ENCODE peak calls at places on chromosomes 13 and 19, in five cellular contexts. H is K562, P is GM23338, R is A549, Y is HepG2. G is an unnamed sample.

GRCh38 chr13:32426191-32426980 is 1.5 kb downstream of the N4BP2L1 start:
- DNase-seq in P (no peak), H (no peak), R (no peak), Y (no peak), G (peak; percentile 73)

GRCh38 chr13:19622189-19622588 is 11.3 kb upstream of the MPHOSPH8 start:
- DNase-seq in H (no peak), Y (no peak), R (no peak), P (peak; percentile 22), G (no peak)

GRCh38 chr13:110676057-110676510 is 29.8 kb downstream of the CARS2 start:
- DNase-seq in Y (no peak), R (no peak), H (no peak), P (no peak), G (peak; percentile 73)

GRCh38 chr13:45482571-45483173 is 17.9 kb downstream of the COG3 start:
- DNase-seq in H (no peak), Y (no peak), R (no peak), P (no peak), G (no peak)

GRCh38 chr13:97781891-97782305 is 171.6 kb upstream of the IPO5 start:
- DNase-seq in R (no peak), Y (no peak), P (no peak), H (no peak), G (no peak)

GRCh38 chr13:111079375-111079774 is 35.7 kb upstream of the ARHGEF7 start:
- DNase-seq in R (no peak), Y (no peak), P (no peak), H (no peak), G (no peak)

GRCh38 chr13:23458972-23459371 is 25.5 kb upstream of the SACS start:
- DNase-seq in R (no peak), H (no peak), Y (no peak), P (no peak), G (no peak)

GRCh38 chr13:73220966-73221720 is 162.3 kb downstream of the KLF5 start:
- DNase-seq in P (no peak), R (no peak), Y (no peak), H (no peak), G (no peak)

GRCh38 chr19:31504221-31504620 is 155.0 kb upstream of the TSHZ3 start:
- DNase-seq in P (no peak), Y (no peak), R (no peak), H (no peak), G (no peak)

GRCh38 chr13:106619688-106620555 is 52.0 kb upstream of the ARGLU1 start:
- DNase-seq in H (peak; percentile 37), P (peak; percentile 90), Y (peak; percentile 40), R (peak; percentile 15), G (peak; percentile 2)

GRCh38 chr13:104057851-104058250 is 991.6 kb upstream of the SLC10A2 start:
- DNase-seq in P (no peak), Y (no peak), H (no peak), R (no peak), G (no peak)

DNA sequence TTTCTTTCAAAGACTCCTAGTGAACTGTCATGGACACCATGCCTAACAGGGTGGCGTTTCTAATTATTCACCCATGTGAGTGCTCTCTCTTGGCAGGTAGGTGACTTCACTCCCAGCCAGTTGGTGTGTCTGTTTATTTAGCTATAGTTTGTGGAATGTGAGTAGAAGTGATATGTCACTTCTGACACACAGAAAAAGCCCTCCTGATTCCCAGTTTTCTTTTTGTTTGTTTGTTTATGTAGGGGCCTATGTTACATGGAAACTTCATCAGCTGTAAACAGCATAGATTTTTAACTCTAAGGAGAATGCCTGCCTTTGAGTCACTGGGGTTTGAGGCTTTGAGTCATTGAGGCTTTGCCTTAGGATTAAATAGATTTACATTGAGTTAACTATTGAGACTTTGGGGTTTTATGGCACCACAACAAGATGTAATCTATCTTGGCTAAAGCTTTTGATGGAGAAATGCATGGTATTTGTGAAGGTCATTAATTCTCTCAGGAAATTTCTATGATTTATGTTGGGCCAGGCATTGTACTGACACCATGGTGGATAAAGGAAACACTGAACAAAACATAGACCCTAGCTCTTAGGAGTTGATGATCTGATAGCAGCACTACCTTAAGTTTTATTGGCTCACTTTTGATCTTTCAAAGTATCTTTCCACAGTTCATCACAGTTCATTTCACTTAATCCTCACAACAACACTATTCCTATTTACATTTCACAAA is 45.3 kb downstream of the UFM1 start:
- DNase-seq in H (no peak), P (no peak), R (no peak), Y (no peak), G (no peak)
- TF ChIP-seq JUNB in H (no peak), P (no peak), R (no peak), Y (no peak), G (no peak)

DNA sequence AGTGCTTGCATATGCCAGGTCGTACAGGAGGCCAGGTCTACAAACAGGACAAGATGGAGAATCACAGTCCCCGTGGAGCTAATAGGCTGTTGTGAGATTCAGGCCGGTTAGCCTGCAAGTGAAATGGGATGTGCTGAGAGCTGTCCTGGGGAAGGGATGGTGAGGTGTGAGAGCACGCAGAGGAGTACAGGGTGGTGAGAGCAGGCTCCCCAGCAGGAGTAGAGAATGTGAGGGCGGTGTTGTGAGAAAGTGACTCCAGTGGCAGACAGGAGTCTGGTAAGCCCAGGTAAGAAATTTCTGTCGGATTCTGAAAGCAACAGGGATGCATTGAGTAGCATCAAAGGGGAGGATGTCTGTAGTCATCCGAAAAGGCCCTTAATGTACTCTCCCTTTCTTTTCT is 50.7 kb upstream of the GPR183 start:
- DNase-seq in R (no peak), Y (no peak), P (no peak), H (no peak), G (no peak)
- TF ChIP-seq JUNB in R (no peak), Y (no peak), P (no peak), H (no peak), G (no peak)

DNA sequence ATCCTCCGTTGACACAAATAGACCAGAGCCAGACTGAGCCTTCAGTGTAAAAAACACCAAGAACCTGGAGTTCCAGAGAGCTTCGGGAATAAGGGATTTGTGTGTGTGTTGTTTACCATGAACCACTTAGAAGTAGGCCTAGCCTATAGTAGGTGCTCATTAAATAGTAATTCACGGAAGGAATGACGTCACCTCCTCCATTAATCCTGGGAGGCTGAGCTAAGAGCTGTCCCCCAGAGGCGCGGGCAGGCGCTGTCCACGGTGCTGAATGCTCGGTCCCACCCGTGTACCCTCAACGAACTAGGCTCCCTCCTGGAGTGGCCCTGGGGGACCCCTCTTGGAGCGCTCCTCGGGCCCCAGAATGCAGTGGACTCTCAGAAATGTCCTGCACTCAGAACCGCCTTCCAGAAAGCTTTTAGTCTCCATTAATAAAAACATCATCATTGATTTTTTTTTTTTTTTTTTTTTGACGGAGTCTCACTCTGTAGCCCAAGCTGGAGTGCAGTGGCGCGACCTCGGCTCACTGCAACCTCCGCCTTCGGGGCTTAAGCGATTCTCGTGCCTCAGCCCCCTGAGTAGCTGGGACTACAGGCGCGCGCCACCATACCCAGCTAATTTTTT is 6.5 kb downstream of the UNC13A start:
- DNase-seq in R (no peak), P (peak; percentile 85), H (peak; percentile 91), Y (no peak), G (no peak)
- TF ChIP-seq JUNB in R (no peak), P (no peak), H (peak; percentile 93), Y (no peak), G (no peak)

DNA sequence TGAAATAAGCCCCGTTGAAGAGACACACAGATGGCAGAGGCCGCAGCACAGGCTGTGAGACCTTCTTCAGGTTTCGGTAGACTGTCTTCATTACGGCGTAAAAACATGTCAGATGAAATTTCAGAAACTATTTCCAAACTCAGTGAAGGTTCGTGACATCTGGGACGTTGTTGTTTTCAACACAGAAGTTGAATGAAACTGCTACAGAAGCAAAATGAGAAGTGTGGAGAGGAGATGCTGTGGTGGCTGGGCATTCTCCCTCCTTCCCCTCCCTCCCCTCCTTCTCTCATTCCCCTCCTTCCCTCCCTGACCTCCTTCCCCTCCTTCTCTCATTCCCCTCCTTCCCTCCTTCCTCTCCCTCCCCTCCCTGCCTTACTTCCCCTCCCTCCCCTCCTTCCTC is 113.6 kb downstream of the ATP11A start:
- DNase-seq in Y (no peak), P (no peak), R (no peak), H (no peak), G (peak; percentile 70)
- TF ChIP-seq JUNB in Y (no peak), P (no peak), R (no peak), H (no peak), G (no peak)

GRCh38 chr19:16497837-16498236 is 1.6 kb downstream of the C19orf44 start:
- DNase-seq in P (no peak), R (no peak), H (no peak), Y (no peak), G (no peak)

GRCh38 chr19:16497042-16497441 is 848 bp downstream of the C19orf44 start:
- DNase-seq in R (no peak), H (no peak), Y (no peak), P (no peak), G (no peak)

GRCh38 chr19:16495982-16496612 is at the start of the genes C19orf44 and CALR3:
- DNase-seq in H (peak; percentile 96), P (peak; percentile 99), Y (peak; percentile 96), R (peak; percentile 81), G (peak; percentile 93)

DNA sequence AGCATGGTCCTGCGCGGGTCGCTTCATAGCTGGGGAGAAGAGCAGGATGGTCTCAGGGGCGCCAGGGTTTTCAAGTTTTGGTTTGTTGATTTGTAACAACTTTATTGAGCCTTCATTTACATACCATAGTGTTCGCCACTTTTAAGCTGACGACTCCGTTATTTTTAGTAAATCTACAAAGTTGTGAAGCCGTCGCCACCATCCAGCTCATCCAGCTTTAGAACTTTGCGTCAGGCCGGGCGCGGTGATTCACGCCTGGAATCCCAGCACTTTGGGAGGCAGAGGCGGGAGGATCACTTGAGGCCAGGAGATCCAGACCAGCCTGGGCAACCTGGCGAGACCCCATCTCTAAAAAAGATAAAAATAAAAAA is 404 bp downstream of the C19orf44 start:
- DNase-seq in Y (no peak), H (no peak), P (peak; percentile 18), R (no peak), G (no peak)
- TF ChIP-seq JUNB in Y (no peak), H (no peak), P (no peak), R (no peak), G (no peak)

GRCh38 chr19:30333291-30334065 is 38.7 kb upstream of the ZNF536 start:
- DNase-seq in R (no peak), P (no peak), Y (no peak), H (no peak), G (no peak)
- TF ChIP-seq JUNB in R (no peak), P (no peak), Y (no peak), H (no peak), G (no peak)

G was measured in GM12878.